ENCODE peak calls at places on chromosomes 13 and 19, in five cellular contexts. One of them, this sample, is unnamed.

GRCh38 chr19:5504115-5504514 is 48.9 kb downstream of the ZNRF4 start:
- DNase-seq in AG08395: no peak
- DNase-seq in NCI-H1417 treated with DMSO at 0.1 percent for 48 hours: no peak
- DNase-seq in GM13976: no peak
- DNase-seq in lower leg skin: no peak
- DNase-seq in this sample: no peak

GRCh38 chr19:38441660-38442348 is 8.3 kb downstream of the RYR1 start:
- DNase-seq in AG08395: no peak
- DNase-seq in GM13976: peak; percentile 74
- DNase-seq in NCI-H1417 treated with DMSO at 0.1 percent for 48 hours: no peak
- DNase-seq in lower leg skin: no peak
- DNase-seq in this sample: no peak

GRCh38 chr19:34671972-34672371 is 5.0 kb downstream of the SCGB2B2 start:
- DNase-seq in lower leg skin: no peak
- DNase-seq in GM13976: no peak
- DNase-seq in NCI-H1417 treated with DMSO at 0.1 percent for 48 hours: no peak
- DNase-seq in AG08395: no peak
- DNase-seq in this sample: no peak

GRCh38 chr13:76825415-76825814 is 60.8 kb downstream of the KCTD12 start:
- DNase-seq in NCI-H1417 treated with DMSO at 0.1 percent for 48 hours: no peak
- DNase-seq in lower leg skin: no peak
- DNase-seq in AG08395: no peak
- DNase-seq in GM13976: no peak
- DNase-seq in this sample: no peak

GRCh38 chr19:10583021-10583776 is 3.9 kb downstream of the AP1M2 start:
- DNase-seq in NCI-H1417 treated with DMSO at 0.1 percent for 48 hours: no peak
- DNase-seq in lower leg skin: no peak
- DNase-seq in AG08395: no peak
- DNase-seq in GM13976: no peak
- DNase-seq in this sample: no peak

GRCh38 chr19:9885077-9885552 is 50.0 kb downstream of the PIN1 start:
- DNase-seq in AG08395: peak; percentile 69
- DNase-seq in GM13976: no peak
- DNase-seq in lower leg skin: no peak
- DNase-seq in NCI-H1417 treated with DMSO at 0.1 percent for 48 hours: no peak
- DNase-seq in this sample: no peak

GRCh38 chr13:36788276-36788675 is 30.7 kb upstream of the RFXAP start:
- DNase-seq in lower leg skin: no peak
- DNase-seq in NCI-H1417 treated with DMSO at 0.1 percent for 48 hours: no peak
- DNase-seq in AG08395: peak; percentile 3
- DNase-seq in GM13976: no peak
- DNase-seq in this sample: no peak

GRCh38 chr19:3184847-3185481 is 766 bp upstream of the NCLN start:
- DNase-seq in lower leg skin: no peak
- DNase-seq in GM13976: no peak
- DNase-seq in AG08395: peak; percentile 48
- DNase-seq in NCI-H1417 treated with DMSO at 0.1 percent for 48 hours: no peak
- DNase-seq in this sample: no peak

GRCh38 chr19:18300930-18301717 is 19.7 kb upstream of the JUND start:
- DNase-seq in lower leg skin: peak; percentile 94
- DNase-seq in NCI-H1417 treated with DMSO at 0.1 percent for 48 hours: no peak
- DNase-seq in AG08395: peak; percentile 86
- DNase-seq in GM13976: no peak
- DNase-seq in this sample: peak; percentile 90

GRCh38 chr13:28089065-28089464 is 11.3 kb downstream of the FLT3 start:
- DNase-seq in GM13976: no peak
- DNase-seq in AG08395: no peak
- DNase-seq in lower leg skin: no peak
- DNase-seq in NCI-H1417 treated with DMSO at 0.1 percent for 48 hours: no peak
- DNase-seq in this sample: no peak

GRCh38 chr13:97328222-97328790 is 105.7 kb upstream of the RAP2A start:
- DNase-seq in lower leg skin: no peak
- DNase-seq in AG08395: peak; percentile 70
- DNase-seq in GM13976: no peak
- DNase-seq in NCI-H1417 treated with DMSO at 0.1 percent for 48 hours: no peak
- DNase-seq in this sample: no peak

GRCh38 chr19:13190781-13191540 is 40.8 kb downstream of the IER2 start:
- DNase-seq in NCI-H1417 treated with DMSO at 0.1 percent for 48 hours: no peak
- DNase-seq in GM13976: no peak
- DNase-seq in lower leg skin: no peak
- DNase-seq in AG08395: no peak
- DNase-seq in this sample: no peak

GRCh38 chr13:73714522-73714921 is 419.7 kb downstream of the KLF12 start:
- DNase-seq in NCI-H1417 treated with DMSO at 0.1 percent for 48 hours: no peak
- DNase-seq in lower leg skin: no peak
- DNase-seq in AG08395: no peak
- DNase-seq in GM13976: no peak
- DNase-seq in this sample: no peak

GRCh38 chr19:38727868-38728660 is 16.2 kb downstream of the CAPN12 start:
- DNase-seq in GM13976: no peak
- DNase-seq in NCI-H1417 treated with DMSO at 0.1 percent for 48 hours: no peak
- DNase-seq in lower leg skin: no peak
- DNase-seq in AG08395: no peak
- DNase-seq in this sample: no peak

GRCh38 chr19:35292986-35293732 is 1.2 kb downstream of the MAG start:
- DNase-seq in NCI-H1417 treated with DMSO at 0.1 percent for 48 hours: no peak
- DNase-seq in AG08395: no peak
- DNase-seq in GM13976: no peak
- DNase-seq in lower leg skin: no peak
- DNase-seq in this sample: no peak

GRCh38 chr13:31588331-31588730 is 151.0 kb upstream of the RXFP2 start:
- DNase-seq in lower leg skin: no peak
- DNase-seq in AG08395: no peak
- DNase-seq in NCI-H1417 treated with DMSO at 0.1 percent for 48 hours: no peak
- DNase-seq in GM13976: no peak
- DNase-seq in this sample: no peak

GRCh38 chr13:91308299-91308698 is 39.2 kb upstream of the MIR17HG start:
- DNase-seq in AG08395: no peak
- DNase-seq in NCI-H1417 treated with DMSO at 0.1 percent for 48 hours: no peak
- DNase-seq in lower leg skin: no peak
- DNase-seq in GM13976: no peak
- DNase-seq in this sample: no peak

GRCh38 chr13:108044929-108045328 is 170.4 kb downstream of the LIG4 start:
- DNase-seq in lower leg skin: no peak
- DNase-seq in GM13976: no peak
- DNase-seq in NCI-H1417 treated with DMSO at 0.1 percent for 48 hours: no peak
- DNase-seq in AG08395: no peak
- DNase-seq in this sample: no peak

GRCh38 chr19:33175886-33176669 is 18.1 kb upstream of the LRP3 start:
- DNase-seq in GM13976: no peak
- DNase-seq in lower leg skin: peak; percentile 91
- DNase-seq in NCI-H1417 treated with DMSO at 0.1 percent for 48 hours: no peak
- DNase-seq in AG08395: peak; percentile 38
- DNase-seq in this sample: no peak

GRCh38 chr19:2111886-2112285 is 15.2 kb downstream of the IZUMO4 start:
- DNase-seq in lower leg skin: no peak
- DNase-seq in GM13976: no peak
- DNase-seq in NCI-H1417 treated with DMSO at 0.1 percent for 48 hours: no peak
- DNase-seq in AG08395: no peak
- DNase-seq in this sample: no peak

GRCh38 chr13:29607465-29607864 is 12.0 kb upstream of the SLC7A1 start:
- DNase-seq in AG08395: peak; percentile 35
- DNase-seq in NCI-H1417 treated with DMSO at 0.1 percent for 48 hours: no peak
- DNase-seq in GM13976: no peak
- DNase-seq in lower leg skin: no peak
- DNase-seq in this sample: no peak

GRCh38 chr13:23506821-23507210 is 63.4 kb upstream of the TNFRSF19 start:
- DNase-seq in NCI-H1417 treated with DMSO at 0.1 percent for 48 hours: no peak
- DNase-seq in lower leg skin: no peak
- DNase-seq in AG08395: peak; percentile 57
- DNase-seq in GM13976: no peak
- DNase-seq in this sample: no peak

GRCh38 chr19:49686503-49687088 is 2.8 kb upstream of the ADM5 start:
- DNase-seq in NCI-H1417 treated with DMSO at 0.1 percent for 48 hours: no peak
- DNase-seq in GM13976: no peak
- DNase-seq in AG08395: no peak
- DNase-seq in lower leg skin: no peak
- DNase-seq in this sample: peak; percentile 69

GRCh38 chr13:99956473-99957349 is 14.9 kb downstream of the ZIC5 start:
- DNase-seq in GM13976: peak; percentile 47
- DNase-seq in lower leg skin: no peak
- DNase-seq in NCI-H1417 treated with DMSO at 0.1 percent for 48 hours: no peak
- DNase-seq in AG08395: no peak
- DNase-seq in this sample: no peak

This sample was measured in suprapubic skin.